ENCODE peak calls at places on chromosomes 1 and 21, in four cellular contexts. O, S, N and W are unnamed samples.

GRCh38 chr21:35940074-35940927 is 120.0 kb downstream of the SETD4 start:
- DNase-seq in O (peak), S (no peak), N (peak), W (no peak)

GRCh38 chr1:161185732-161186311 is 8.5 kb upstream of the B4GALT3 start:
- DNase-seq in O (no peak), S (no peak), N (no peak), W (peak)

GRCh38 chr1:2404142-2404889 is 8.0 kb downstream of the PEX10 start:
- DNase-seq in O (no peak), S (no peak), N (no peak), W (peak)

GRCh38 chr21:33411949-33412430 is 8.8 kb downstream of the IFNGR2 start:
- DNase-seq in O (no peak), S (no peak), N (no peak), W (no peak)

GRCh38 chr1:82515650-82516049 is 714.9 kb downstream of the ADGRL2 start:
- DNase-seq in O (no peak), S (no peak), N (no peak), W (no peak)

GRCh38 chr1:19461352-19461645 is 24.0 kb downstream of the CAPZB start:
- DNase-seq in O (no peak), S (no peak), N (no peak), W (no peak)

GRCh38 chr1:24929091-24929875 is 793 bp downstream of the RUNX3 start:
- DNase-seq in O (no peak), S (peak), N (no peak), W (no peak)

GRCh38 chr1:27949027-27949426 is 10.7 kb upstream of the XKR8 start:
- DNase-seq in O (no peak), S (no peak), N (no peak), W (no peak)

GRCh38 chr1:92882817-92883216 is 51.0 kb downstream of the RPL5 start:
- DNase-seq in O (no peak), S (no peak), N (no peak), W (no peak)

GRCh38 chr1:211484738-211485479 is 7.1 kb downstream of the RD3 start:
- DNase-seq in O (no peak), S (no peak), N (no peak), W (no peak)

GRCh38 chr1:204376919-204377799 is 17.4 kb upstream of the PLEKHA6 start:
- DNase-seq in O (no peak), S (peak), N (no peak), W (no peak)

GRCh38 chr1:172976222-172977041 is 74.3 kb downstream of the TNFSF18 start:
- DNase-seq in O (peak), S (no peak), N (peak), W (no peak)

GRCh38 chr1:58975888-58976287 is 192.0 kb upstream of the JUN start:
- DNase-seq in O (no peak), S (no peak), N (no peak), W (no peak)

GRCh38 chr1:223774133-223774811 is 61.9 kb downstream of the CAPN2 start:
- DNase-seq in O (no peak), S (no peak), N (no peak), W (no peak)

GRCh38 chr21:45309541-45310381 is 22.1 kb upstream of the POFUT2 start:
- DNase-seq in O (no peak), S (no peak), N (no peak), W (peak)

GRCh38 chr21:31630062-31630711 is 29.3 kb upstream of the SOD1 start:
- DNase-seq in O (no peak), S (no peak), N (peak), W (no peak)

GRCh38 chr1:43348343-43348808 is 10.4 kb upstream of the CDC20 start:
- DNase-seq in O (no peak), S (no peak), N (no peak), W (no peak)

GRCh38 chr1:211630236-211631081 is 45.0 kb downstream of the NEK2 start:
- DNase-seq in O (peak), S (no peak), N (no peak), W (peak)

GRCh38 chr1:70966018-70966638 is 81.5 kb downstream of the PTGER3 start:
- DNase-seq in O (no peak), S (no peak), N (no peak), W (no peak)

GRCh38 chr1:68623700-68624099 is 126.8 kb upstream of the DEPDC1 start:
- DNase-seq in O (peak), S (no peak), N (no peak), W (no peak)

GRCh38 chr1:160108888-160109662 is 6.5 kb upstream of the ATP1A2 start:
- DNase-seq in O (no peak), S (no peak), N (peak), W (no peak)

GRCh38 chr1:189103956-189104355 is 1373.7 kb downstream of the BRINP3 start:
- DNase-seq in O (no peak), S (no peak), N (peak), W (no peak)

GRCh38 chr1:110053557-110054428 is 16.7 kb downstream of the ALX3 start:
- DNase-seq in O (peak), S (peak), N (no peak), W (no peak)

GRCh38 chr1:198788561-198789064 is 149.8 kb downstream of the PTPRC start:
- DNase-seq in O (no peak), S (no peak), N (no peak), W (no peak)

GRCh38 chr1:42935313-42935624 is 23.4 kb downstream of the SLC2A1 start:
- DNase-seq in O (no peak), S (peak), N (no peak), W (peak)

GRCh38 chr1:60425528-60425927 is 352.0 kb upstream of the C1orf87 start:
- DNase-seq in O (no peak), S (no peak), N (no peak), W (no peak)

GRCh38 chr1:113745425-113745824 is 13.9 kb downstream of the PHTF1 start:
- DNase-seq in O (no peak), S (no peak), N (no peak), W (no peak)

GRCh38 chr1:113747376-113747775 is 11.9 kb downstream of the PHTF1 start:
- DNase-seq in O (no peak), S (no peak), N (peak), W (no peak)

GRCh38 chr1:113744114-113744513 is 15.2 kb downstream of the PHTF1 start:
- DNase-seq in O (no peak), S (no peak), N (no peak), W (no peak)

GRCh38 chr1:113742515-113742914 is 16.8 kb downstream of the PHTF1 start:
- DNase-seq in O (no peak), S (no peak), N (no peak), W (no peak)
- TF ChIP-seq CTCF in O (no peak), S (no peak), N (no peak), W (no peak)

GRCh38 chr1:245512181-245512888 is 357.6 kb downstream of the KIF26B start:
- DNase-seq in O (no peak), S (no peak), N (no peak), W (no peak)

GRCh38 chr1:245516178-245516829 is 361.5 kb downstream of the KIF26B start:
- DNase-seq in O (no peak), S (no peak), N (peak), W (no peak)

GRCh38 chr1:245512980-245513578 is 358.3 kb downstream of the KIF26B start:
- DNase-seq in O (no peak), S (no peak), N (no peak), W (no peak)
- TF ChIP-seq CTCF in O (no peak), S (no peak), N (no peak), W (peak)

GRCh38 chr1:246526380-246526779 is 19.3 kb upstream of the SMYD3 start:
- DNase-seq in O (no peak), S (no peak), N (no peak), W (no peak)

GRCh38 chr1:246526915-246527314 is 19.8 kb upstream of the SMYD3 start:
- DNase-seq in O (no peak), S (peak), N (no peak), W (no peak)

GRCh38 chr1:246528933-246529731 is 22.1 kb upstream of the SMYD3 start:
- DNase-seq in O (no peak), S (no peak), N (no peak), W (no peak)

GRCh38 chr1:246530482-246530881 is 23.4 kb upstream of the SMYD3 start:
- DNase-seq in O (no peak), S (no peak), N (no peak), W (no peak)

DNA sequence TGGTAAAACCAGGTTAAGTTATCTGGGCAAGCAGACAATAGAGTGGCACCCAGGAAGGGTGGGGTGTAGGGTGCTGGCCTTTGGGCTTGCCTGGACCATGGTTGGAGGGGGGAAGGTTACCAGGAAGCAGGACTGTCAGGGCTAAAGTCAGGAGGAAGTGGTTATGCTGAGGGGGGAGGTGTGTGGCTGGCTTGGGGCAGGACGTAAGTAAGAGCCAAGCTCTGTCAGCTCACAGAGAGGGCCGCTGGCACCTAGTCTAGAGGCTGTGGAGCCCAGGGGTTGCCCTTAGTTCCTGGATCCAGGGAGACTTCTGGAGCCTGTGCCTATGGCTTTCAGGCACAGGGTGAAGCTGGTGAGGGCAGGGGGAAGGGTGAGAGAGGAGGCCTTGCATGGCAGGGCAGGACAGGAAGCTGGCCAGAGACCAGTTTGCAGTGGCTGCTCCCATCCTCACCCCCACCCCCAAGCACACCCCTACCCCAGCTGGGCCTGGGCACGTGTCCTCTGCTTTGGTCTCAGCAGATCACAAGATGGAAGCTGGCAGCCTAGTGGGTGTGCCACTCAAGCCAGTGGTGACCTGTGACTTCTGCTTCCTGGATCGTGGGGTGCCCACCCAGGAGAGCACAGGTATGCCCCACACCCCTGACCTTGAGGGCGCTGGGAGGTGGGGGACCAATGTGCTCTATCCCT is 20.5 kb upstream of the SMYD3 start:
- DNase-seq in O (no peak), S (peak), N (no peak), W (no peak)
- TF ChIP-seq CTCF in O (no peak), S (no peak), N (no peak), W (no peak)

GRCh38 chr1:34693081-34693480 is 61.8 kb upstream of the GJB5 start:
- DNase-seq in O (no peak), S (no peak), N (no peak), W (no peak)

GRCh38 chr1:34694383-34694782 is 60.5 kb upstream of the GJB5 start:
- DNase-seq in O (no peak), S (no peak), N (no peak), W (no peak)

GRCh38 chr1:34701326-34702129 is 53.3 kb upstream of the GJB5 start:
- DNase-seq in O (no peak), S (no peak), N (no peak), W (no peak)

GRCh38 chr1:34695580-34695979 is 59.3 kb upstream of the GJB5 start:
- DNase-seq in O (no peak), S (no peak), N (no peak), W (no peak)

GRCh38 chr1:34696230-34696629 is 58.6 kb upstream of the GJB5 start:
- DNase-seq in O (no peak), S (no peak), N (no peak), W (no peak)
- TF ChIP-seq CTCF in O (no peak), S (no peak), N (no peak), W (no peak)

GRCh38 chr1:201310986-201311355 is 27.7 kb downstream of the PKP1 start:
- DNase-seq in O (peak), S (no peak), N (peak), W (no peak)

GRCh38 chr1:201310251-201310985 is 27.1 kb downstream of the PKP1 start:
- DNase-seq in O (no peak), S (peak), N (no peak), W (peak)

GRCh38 chr1:201307760-201308499 is 24.6 kb downstream of the PKP1 start:
- DNase-seq in O (no peak), S (peak), N (no peak), W (no peak)

GRCh38 chr1:201311356-201312011 is 28.2 kb downstream of the PKP1 start:
- DNase-seq in O (no peak), S (peak), N (no peak), W (peak)

GRCh38 chr1:201309420-201309819 is 26.1 kb downstream of the PKP1 start:
- DNase-seq in O (peak), S (peak), N (peak), W (no peak)
- TF ChIP-seq CTCF in O (no peak), S (no peak), N (peak), W (peak)

DNA sequence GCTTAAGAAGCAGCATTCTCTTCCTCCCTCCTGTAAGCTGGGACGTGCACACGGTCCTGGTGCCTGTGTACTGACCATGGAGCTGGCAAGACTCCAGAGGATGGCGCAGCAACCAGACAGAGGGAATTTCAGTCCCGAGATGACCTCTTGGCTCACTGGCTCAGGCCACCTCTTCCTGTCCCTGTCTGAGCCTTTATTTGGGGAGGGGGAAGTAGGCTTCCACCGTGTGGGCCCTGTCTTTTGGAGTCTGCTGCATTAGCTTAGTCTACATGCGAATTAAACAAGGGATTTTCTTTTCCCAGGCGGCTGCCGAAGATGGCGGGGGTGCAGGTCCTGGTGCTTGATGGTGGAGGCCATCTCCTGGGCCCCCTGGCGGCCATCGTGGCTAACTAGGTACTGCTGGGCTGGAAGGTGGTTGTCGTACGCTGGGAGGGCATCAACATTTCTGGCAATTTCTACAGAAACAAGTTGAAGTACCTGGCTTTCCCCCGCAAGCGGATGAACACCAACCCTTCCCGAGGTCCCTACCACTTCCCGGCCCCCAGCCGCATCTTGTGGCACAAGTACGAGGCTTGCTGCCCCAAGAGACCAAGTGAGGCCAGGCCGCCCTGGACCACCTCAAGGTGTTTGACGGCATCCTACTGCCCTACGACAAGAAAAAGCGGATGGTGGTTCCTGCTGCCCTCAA is 10.2 kb downstream of the IL24 start:
- DNase-seq in O (no peak), S (no peak), N (no peak), W (no peak)
- TF ChIP-seq CTCF in O (no peak), S (peak), N (no peak), W (peak)